ENCODE peak calls at places on chromosome 14, in five cellular contexts. G is OCI-LY7; J is lower lobe of right lung; M is CD8-positive, alpha-beta T cell; X is Panc1. L is an unnamed sample.

GRCh38 chr14:89351958-89352404 is 65.1 kb downstream of the FOXN3 start:
- DNase-seq in G (no peak), J (no peak), M (no peak), X (no peak), L (no peak)

GRCh38 chr14:59566725-59567124 is 9.9 kb downstream of the CCDC175 start:
- DNase-seq in G (no peak), J (no peak), M (no peak), X (no peak), L (no peak)

GRCh38 chr14:97056086-97056485 is 258.9 kb downstream of the VRK1 start:
- DNase-seq in G (no peak), J (no peak), M (no peak), X (no peak), L (no peak)

GRCh38 chr14:91142214-91142668 is 28.4 kb downstream of the DGLUCY start:
- DNase-seq in G (peak; percentile 63), J (no peak), M (no peak), X (no peak), L (no peak)

GRCh38 chr14:65103150-65103760 is 938 bp upstream of the MAX start:
- DNase-seq in G (peak; percentile 39), J (no peak), M (no peak), X (no peak), L (no peak)

GRCh38 chr14:55701638-55702037 is 121.6 kb downstream of the KTN1 start:
- DNase-seq in G (no peak), J (no peak), M (no peak), X (no peak), L (no peak)

GRCh38 chr14:97462081-97462480 is 664.9 kb downstream of the VRK1 start:
- DNase-seq in G (no peak), J (no peak), M (no peak), X (no peak), L (no peak)

GRCh38 chr14:31441273-31442110 is 15.8 kb downstream of the DTD2 start:
- DNase-seq in G (no peak), J (no peak), M (no peak), X (no peak), L (no peak)

GRCh38 chr14:38210168-38210567 is 2.5 kb downstream of the SSTR1 start:
- DNase-seq in G (no peak), J (peak; percentile 45), M (no peak), X (no peak), L (peak; percentile 47)

GRCh38 chr14:79379266-79379665 is 832.0 kb downstream of the DIO2 start:
- DNase-seq in G (no peak), J (no peak), M (no peak), X (no peak), L (no peak)

GRCh38 chr14:24117179-24117578 is 2.4 kb upstream of the NRL start:
- DNase-seq in G (no peak), J (no peak), M (no peak), X (no peak), L (no peak)

GRCh38 chr14:67941456-67942018 is 122.0 kb downstream of the RAD51B start:
- DNase-seq in G (no peak), J (no peak), M (no peak), X (no peak), L (peak; percentile 9)

GRCh38 chr14:21486640-21487087 is 9.7 kb downstream of the TOX4 start:
- DNase-seq in G (no peak), J (no peak), M (no peak), X (no peak), L (peak; percentile 74)

GRCh38 chr14:68464716-68465115 is 328.2 kb downstream of the ZFP36L1 start:
- DNase-seq in G (no peak), J (no peak), M (no peak), X (no peak), L (no peak)

GRCh38 chr14:22596354-22596879 is 1.7 kb upstream of the ABHD4 start:
- DNase-seq in G (no peak), J (no peak), M (no peak), X (no peak), L (no peak)

GRCh38 chr14:37443461-37443860 is 151.6 kb downstream of the FOXA1 start:
- DNase-seq in G (no peak), J (no peak), M (no peak), X (no peak), L (no peak)

GRCh38 chr14:51395361-51395849 is 155.4 kb downstream of the TMX1 start:
- DNase-seq in G (no peak), J (peak; percentile 47), M (no peak), X (no peak), L (peak; percentile 84)

GRCh38 chr14:65359503-65359902 is 53.0 kb upstream of the FUT8 start:
- DNase-seq in G (peak; percentile 48), J (no peak), M (no peak), X (no peak), L (no peak)

GRCh38 chr14:87960013-87960787 is 32.8 kb downstream of the GALC start:
- DNase-seq in G (no peak), J (no peak), M (no peak), X (no peak), L (no peak)

GRCh38 chr14:24938593-24938992 is 111.4 kb downstream of the STXBP6 start:
- DNase-seq in G (no peak), J (no peak), M (no peak), X (no peak), L (no peak)

GRCh38 chr14:77088645-77089044 is 9.4 kb upstream of the CIPC start:
- DNase-seq in G (no peak), J (no peak), M (no peak), X (no peak), L (no peak)
- H3K27ac ChIP-seq in G (no peak overlapping the region), J (peak overlapping the region; percentile 43), M (no peak overlapping the region), X (no peak overlapping the region), L (no peak overlapping the region)

GRCh38 chr14:61472025-61472672 is 150.8 kb downstream of the PRKCH start:
- DNase-seq in G (peak; percentile 74), J (no peak), M (peak; percentile 60), X (no peak), L (peak; percentile 54)
- H3K4me1 ChIP-seq in G (peaks cover 75% of the 10 kb centered on the region), J (peaks cover 98% of the 10 kb centered on the region), M (peaks cover 94% of the 10 kb centered on the region), X (no peaks in the 10 kb centered on the region), L (peaks cover 67% of the 10 kb centered on the region)

DNA sequence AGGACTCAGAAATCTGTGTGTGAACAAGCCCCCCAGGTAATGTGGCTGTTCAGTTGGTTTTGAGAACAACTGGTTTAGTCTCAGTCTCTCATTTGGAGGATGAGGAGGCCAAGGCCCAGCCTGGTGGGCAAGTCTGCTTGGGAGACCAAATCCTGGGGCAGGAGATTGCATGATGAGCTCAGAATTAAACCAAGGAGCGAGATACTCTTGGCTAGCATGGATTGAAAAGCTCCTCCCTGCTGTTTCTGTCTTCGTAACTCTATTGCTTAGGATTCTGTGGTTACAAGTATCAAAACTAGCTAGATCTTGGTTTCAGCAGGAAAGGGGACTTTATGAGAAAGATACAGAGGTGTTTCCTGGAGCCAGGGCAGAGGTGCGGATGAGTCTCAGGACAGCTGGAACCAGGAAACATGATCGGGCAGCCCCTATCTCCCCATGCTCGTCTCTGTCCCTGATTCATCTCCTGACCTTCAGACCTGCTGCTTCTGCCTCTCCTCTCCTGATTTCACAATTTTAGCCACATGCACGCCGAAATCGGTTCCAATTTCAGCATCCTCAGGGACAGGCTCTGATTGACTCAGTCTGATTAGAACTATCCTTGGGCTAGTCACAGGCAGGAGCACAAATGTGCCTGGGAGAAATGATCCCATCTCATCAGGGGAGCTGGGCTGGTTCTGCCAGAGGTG is 40.2 kb upstream of the RIN3 start:
- DNase-seq in G (no peak), J (no peak), M (peak; percentile 35), X (no peak), L (no peak)
- H3K27ac ChIP-seq in G (no peak overlapping the region), J (no peak overlapping the region), M (no peak overlapping the region), X (no peak overlapping the region), L (no peak overlapping the region)

GRCh38 chr14:103543721-103544626 is 15.0 kb downstream of the TRMT61A start:
- DNase-seq in G (no peak), J (peak; percentile 51), M (no peak), X (no peak), L (peak; percentile 34)
- H3K4me1 ChIP-seq in G (no peaks in the 10 kb centered on the region), J (peaks cover 63% of the 10 kb centered on the region), M (peaks cover 5% of the 10 kb centered on the region), X (peaks cover 41% of the 10 kb centered on the region), L (peaks cover 6% of the 10 kb centered on the region)